ENCODE peak calls at places on chromosomes 7 and 10, in four cellular contexts. H is heart right ventricle, C is fibroblast of mammary gland, U is esophagus squamous epithelium. Z is an unnamed sample.

GRCh38 chr7:29318853-29319718 is 124.5 kb downstream of the CHN2 start:
- DNase-seq in H (no peak), C (no peak), U (no peak), Z (no peak)

GRCh38 chr7:156950381-156950858 is 908 bp downstream of the NOM1 start:
- DNase-seq in H (no peak), C (peak), U (no peak), Z (no peak)

GRCh38 chr7:50721160-50721559 is 61.5 kb downstream of the GRB10 start:
- DNase-seq in H (no peak), C (peak), U (no peak), Z (no peak)

GRCh38 chr7:138975343-138976104 is 5.7 kb downstream of the KIAA1549 start:
- DNase-seq in H (no peak), C (no peak), U (no peak), Z (no peak)

GRCh38 chr7:36781011-36781738 is 56.9 kb upstream of the AOAH start:
- DNase-seq in H (no peak), C (no peak), U (no peak), Z (no peak)

GRCh38 chr10:16950686-16951681 is 133.8 kb upstream of the RSU1 start:
- DNase-seq in H (no peak), C (peak), U (no peak), Z (peak)

GRCh38 chr7:154914580-154915380 is 88.1 kb downstream of the PAXIP1 start:
- DNase-seq in H (no peak), C (no peak), U (no peak), Z (no peak)

GRCh38 chr10:5876181-5876768 is 13.4 kb downstream of the ANKRD16 start:
- DNase-seq in H (no peak), C (peak), U (no peak), Z (no peak)

GRCh38 chr7:130942211-130942964 is 208.4 kb upstream of the KLF14 start:
- DNase-seq in H (no peak), C (peak), U (no peak), Z (no peak)

GRCh38 chr7:16991551-16991950 is 109.8 kb upstream of the AGR3 start:
- DNase-seq in H (no peak), C (no peak), U (no peak), Z (no peak)

GRCh38 chr10:75211007-75211735 is 575 bp downstream of the VDAC2 start:
- DNase-seq in H (no peak), C (peak), U (no peak), Z (no peak)

DNA sequence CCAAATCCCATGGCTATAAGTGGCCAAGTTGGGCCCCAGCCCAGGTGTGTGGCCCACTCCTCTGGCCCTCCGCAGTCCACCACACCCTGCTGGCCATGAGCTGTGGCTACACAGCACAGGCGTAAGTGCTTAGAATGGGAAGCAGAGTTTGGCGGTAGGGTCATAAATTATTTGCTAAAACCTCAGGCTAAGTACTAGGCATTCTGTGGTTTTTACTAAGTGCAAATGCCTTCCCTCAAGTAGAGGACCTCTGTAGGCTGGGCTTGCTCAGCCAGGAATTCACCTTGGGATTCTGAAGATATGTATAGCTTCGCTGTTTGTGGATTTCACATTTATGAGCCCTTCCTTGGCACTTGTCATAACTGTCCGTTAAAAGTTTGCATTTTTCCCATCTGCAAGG is 44.8 kb upstream of the LOXL4 start:
- DNase-seq in H (no peak), C (no peak), U (no peak), Z (no peak)
- TF ChIP-seq CTCF in H (no peak), C (no peak), U (no peak), Z (no peak)

DNA sequence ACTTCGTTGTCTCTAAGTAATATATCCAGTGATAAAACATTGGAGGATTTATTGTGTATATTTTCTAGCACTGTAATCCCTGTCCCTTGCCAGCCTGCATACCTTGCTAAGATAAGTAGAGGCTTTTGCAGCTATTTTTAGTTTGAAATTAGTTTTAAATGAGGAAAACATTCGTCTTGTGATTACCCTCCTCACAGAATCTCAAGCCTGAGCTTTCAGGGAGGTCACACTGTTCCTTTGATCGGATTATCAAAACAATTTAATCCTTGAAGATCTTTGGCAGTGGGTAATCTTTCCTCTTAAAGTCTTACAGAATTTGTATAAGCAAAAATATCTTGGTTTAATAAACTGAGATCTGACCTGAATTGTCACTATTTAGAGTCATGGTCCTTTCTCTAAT is 897.0 kb upstream of the CELF2 start:
- DNase-seq in H (no peak), C (no peak), U (no peak), Z (no peak)
- TF ChIP-seq CTCF in H (no peak), C (no peak), U (no peak), Z (no peak)

GRCh38 chr7:25307624-25308023 is 79.3 kb upstream of the NPVF start:
- DNase-seq in H (no peak), C (no peak), U (no peak), Z (no peak)

GRCh38 chr7:25308898-25309521 is 80.7 kb upstream of the NPVF start:
- DNase-seq in H (no peak), C (no peak), U (no peak), Z (no peak)

GRCh38 chr7:25308246-25308645 is 80.0 kb upstream of the NPVF start:
- DNase-seq in H (no peak), C (no peak), U (no peak), Z (no peak)

GRCh38 chr7:25305831-25306230 is 77.5 kb upstream of the NPVF start:
- DNase-seq in H (no peak), C (peak), U (no peak), Z (no peak)

DNA sequence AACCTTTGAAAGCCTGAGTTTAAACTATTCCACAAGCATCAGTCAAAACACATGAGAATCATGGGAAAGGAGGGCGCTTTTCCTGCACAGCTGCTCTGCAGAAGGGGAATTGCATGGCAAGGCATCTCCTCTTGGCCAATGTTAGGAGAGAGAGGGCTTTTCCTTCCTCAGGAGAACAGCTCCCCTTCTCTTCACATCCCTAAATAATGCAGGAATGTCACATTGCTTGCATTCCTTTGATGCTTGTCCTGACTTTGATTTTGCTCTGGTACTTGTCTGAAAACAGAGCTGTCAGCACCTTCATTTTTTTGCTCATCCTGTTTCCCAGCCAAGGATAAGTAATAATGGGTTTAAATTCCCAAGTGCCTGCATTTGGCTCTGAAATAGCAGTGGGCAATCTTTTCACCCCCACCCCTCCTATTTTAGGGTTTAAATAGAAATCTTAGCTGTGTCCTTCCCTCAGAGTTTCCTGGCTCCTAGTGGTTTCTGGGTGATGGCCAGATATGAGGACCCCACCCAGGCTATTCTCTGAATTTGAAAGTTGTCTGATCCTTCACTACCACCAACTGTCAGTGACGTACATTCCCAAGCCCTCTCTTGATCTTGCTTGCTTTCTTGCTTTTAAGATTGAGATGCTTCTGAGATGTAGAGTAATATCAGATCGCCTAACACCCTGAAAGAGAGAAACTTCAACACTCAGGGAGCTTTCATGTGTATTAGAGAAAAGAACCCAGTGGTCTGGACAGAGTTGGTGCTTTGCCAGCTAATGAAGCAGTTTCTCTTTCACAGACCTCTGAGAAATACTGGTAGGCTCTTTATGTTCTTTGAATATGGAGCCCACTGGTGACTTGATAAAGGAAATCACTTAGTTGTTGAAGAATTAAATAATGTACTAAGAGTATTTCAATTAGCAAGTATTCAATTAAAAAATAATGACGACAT is 75.4 kb upstream of the NPVF start:
- DNase-seq in H (no peak), C (peak), U (no peak), Z (no peak)
- TF ChIP-seq CTCF in H (no peak), C (no peak), U (no peak), Z (no peak)

DNA sequence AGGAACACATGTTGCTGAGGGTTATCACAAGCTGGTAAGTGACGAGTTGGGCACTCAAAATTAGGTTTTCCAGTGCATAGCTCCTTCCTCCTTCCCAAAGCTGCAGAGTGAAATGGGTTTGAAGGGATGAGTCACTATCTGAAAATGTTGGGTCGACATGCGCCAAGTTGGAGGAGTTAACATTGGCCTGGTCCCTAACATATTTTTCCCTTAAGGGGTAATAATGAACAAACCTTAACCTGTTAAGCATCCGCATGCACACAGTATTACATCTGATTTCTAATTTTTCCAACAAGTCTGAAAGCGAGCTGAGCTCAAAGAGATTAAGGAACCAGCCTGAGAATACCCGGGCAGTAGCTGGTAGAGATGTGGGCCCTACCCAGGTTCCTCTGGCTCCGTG is 20.6 kb upstream of the TECTB start:
- DNase-seq in H (no peak), C (peak), U (no peak), Z (no peak)
- TF ChIP-seq CTCF in H (no peak), C (no peak), U (no peak), Z (no peak)

GRCh38 chr10:95559466-95559865 is 1.7 kb downstream of the SORBS1 start:
- DNase-seq in H (no peak), C (no peak), U (no peak), Z (no peak)

GRCh38 chr10:95561200-95562177 is at the start of gene SORBS1:
- DNase-seq in H (peak), C (peak), U (peak), Z (peak)

GRCh38 chr10:95556994-95557767 is 4.0 kb downstream of the SORBS1 start:
- DNase-seq in H (no peak), C (no peak), U (no peak), Z (no peak)

GRCh38 chr10:95560288-95561199 is 627 bp downstream of the SORBS1 start:
- DNase-seq in H (peak), C (peak), U (no peak), Z (peak)

GRCh38 chr10:95558593-95559320 is 2.4 kb downstream of the SORBS1 start:
- DNase-seq in H (no peak), C (no peak), U (no peak), Z (no peak)
- TF ChIP-seq CTCF in H (peak), C (no peak), U (no peak), Z (no peak)

GRCh38 chr7:75971961-75972763 is 22.2 kb downstream of the TMEM120A start:
- DNase-seq in H (peak), C (peak), U (no peak), Z (no peak)
- TF ChIP-seq CTCF in H (no peak), C (no peak), U (no peak), Z (peak)

GRCh38 chr10:22550732-22551131 is 163.6 kb downstream of the PIP4K2A start:
- DNase-seq in H (peak), C (peak), U (no peak), Z (peak)
- TF ChIP-seq CTCF in H (peak), C (peak), U (peak), Z (peak)

DNA sequence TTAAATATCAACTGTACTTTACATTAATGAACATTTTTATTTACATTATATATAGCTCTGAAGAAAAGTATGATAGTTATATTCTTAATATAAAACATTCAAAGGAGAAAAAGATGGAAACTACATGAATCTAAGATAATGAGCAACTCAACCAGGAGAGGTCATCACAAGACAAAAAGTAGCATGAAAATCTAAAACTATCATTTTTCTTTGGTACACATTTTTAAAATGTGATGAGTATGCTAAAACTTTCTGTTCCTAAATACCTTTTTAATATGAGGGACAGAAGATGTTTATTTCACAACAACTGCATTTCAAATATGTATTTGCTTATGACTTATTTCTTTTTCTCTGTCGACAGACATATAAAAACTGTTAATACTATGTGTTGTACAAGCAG is 2.4 kb downstream of the CNTNAP2 start:
- DNase-seq in H (no peak), C (no peak), U (no peak), Z (no peak)
- TF ChIP-seq CTCF in H (no peak), C (no peak), U (no peak), Z (no peak)